ENCODE peak calls at places on chromosome 18, in seven cellular contexts. One of them, this sample, is unnamed.

GRCh38 chr18:10259075-10259474 is 195.4 kb upstream of the APCDD1 start:
- DNase-seq in stimulated activated CD4-positive, alpha-beta T cell treated with anti-CD3 and anti-CD28 coated beads, TNF-alpha, amount 100 ng/mL, for 48 hours: no peak
- DNase-seq in progenitor cell of endocrine pancreas: no peak
- DNase-seq in AG08396: no peak
- DNase-seq in memory B cell: no peak
- DNase-seq in stimulated activated naive B cell treated with anti-CD40 and anti-IgM and Interleukin-4, amounts not matched to agents 10 μg/mL and 1 μg/mL and 100 μg/mL, for 72 hours: no peak
- DNase-seq in activated CD4-positive, alpha-beta T cell treated with anti-CD3 and anti-CD28 coated beads for 24 hours: no peak
- DNase-seq in this sample: no peak

GRCh38 chr18:9960263-9960904 is 46.6 kb downstream of the VAPA start:
- DNase-seq in progenitor cell of endocrine pancreas: no peak
- DNase-seq in stimulated activated naive B cell treated with anti-CD40 and anti-IgM and Interleukin-4, amounts not matched to agents 10 μg/mL and 1 μg/mL and 100 μg/mL, for 72 hours: no peak
- DNase-seq in activated CD4-positive, alpha-beta T cell treated with anti-CD3 and anti-CD28 coated beads for 24 hours: no peak
- DNase-seq in AG08396: no peak
- DNase-seq in memory B cell: no peak
- DNase-seq in stimulated activated CD4-positive, alpha-beta T cell treated with anti-CD3 and anti-CD28 coated beads, TNF-alpha, amount 100 ng/mL, for 48 hours: no peak
- DNase-seq in this sample: no peak

GRCh38 chr18:6775237-6775636 is 45.7 kb downstream of the ARHGAP28 start:
- DNase-seq in stimulated activated naive B cell treated with anti-CD40 and anti-IgM and Interleukin-4, amounts not matched to agents 10 μg/mL and 1 μg/mL and 100 μg/mL, for 72 hours: no peak
- DNase-seq in activated CD4-positive, alpha-beta T cell treated with anti-CD3 and anti-CD28 coated beads for 24 hours: no peak
- DNase-seq in AG08396: no peak
- DNase-seq in progenitor cell of endocrine pancreas: no peak
- DNase-seq in memory B cell: no peak
- DNase-seq in stimulated activated CD4-positive, alpha-beta T cell treated with anti-CD3 and anti-CD28 coated beads, TNF-alpha, amount 100 ng/mL, for 48 hours: no peak
- DNase-seq in this sample: no peak

GRCh38 chr18:48928787-48929186 is 22.0 kb downstream of the SMAD7 start:
- DNase-seq in activated CD4-positive, alpha-beta T cell treated with anti-CD3 and anti-CD28 coated beads for 24 hours: peak
- DNase-seq in AG08396: no peak
- DNase-seq in stimulated activated CD4-positive, alpha-beta T cell treated with anti-CD3 and anti-CD28 coated beads, TNF-alpha, amount 100 ng/mL, for 48 hours: peak
- DNase-seq in stimulated activated naive B cell treated with anti-CD40 and anti-IgM and Interleukin-4, amounts not matched to agents 10 μg/mL and 1 μg/mL and 100 μg/mL, for 72 hours: peak
- DNase-seq in memory B cell: peak
- DNase-seq in progenitor cell of endocrine pancreas: no peak
- DNase-seq in this sample: peak

GRCh38 chr18:21243041-21243431 is 1.0 kb downstream of the GREB1L start:
- DNase-seq in activated CD4-positive, alpha-beta T cell treated with anti-CD3 and anti-CD28 coated beads for 24 hours: no peak
- DNase-seq in memory B cell: no peak
- DNase-seq in progenitor cell of endocrine pancreas: no peak
- DNase-seq in AG08396: no peak
- DNase-seq in stimulated activated CD4-positive, alpha-beta T cell treated with anti-CD3 and anti-CD28 coated beads, TNF-alpha, amount 100 ng/mL, for 48 hours: no peak
- DNase-seq in stimulated activated naive B cell treated with anti-CD40 and anti-IgM and Interleukin-4, amounts not matched to agents 10 μg/mL and 1 μg/mL and 100 μg/mL, for 72 hours: no peak
- DNase-seq in this sample: no peak

GRCh38 chr18:59639821-59640220 is 57.4 kb downstream of the CCBE1 start:
- DNase-seq in AG08396: no peak
- DNase-seq in stimulated activated naive B cell treated with anti-CD40 and anti-IgM and Interleukin-4, amounts not matched to agents 10 μg/mL and 1 μg/mL and 100 μg/mL, for 72 hours: no peak
- DNase-seq in memory B cell: no peak
- DNase-seq in progenitor cell of endocrine pancreas: no peak
- DNase-seq in activated CD4-positive, alpha-beta T cell treated with anti-CD3 and anti-CD28 coated beads for 24 hours: no peak
- DNase-seq in stimulated activated CD4-positive, alpha-beta T cell treated with anti-CD3 and anti-CD28 coated beads, TNF-alpha, amount 100 ng/mL, for 48 hours: no peak
- DNase-seq in this sample: no peak

GRCh38 chr18:12692206-12692605 is 10.3 kb downstream of the CEP76 start:
- DNase-seq in activated CD4-positive, alpha-beta T cell treated with anti-CD3 and anti-CD28 coated beads for 24 hours: no peak
- DNase-seq in memory B cell: no peak
- DNase-seq in AG08396: no peak
- DNase-seq in stimulated activated naive B cell treated with anti-CD40 and anti-IgM and Interleukin-4, amounts not matched to agents 10 μg/mL and 1 μg/mL and 100 μg/mL, for 72 hours: no peak
- DNase-seq in progenitor cell of endocrine pancreas: no peak
- DNase-seq in stimulated activated CD4-positive, alpha-beta T cell treated with anti-CD3 and anti-CD28 coated beads, TNF-alpha, amount 100 ng/mL, for 48 hours: no peak
- DNase-seq in this sample: no peak

GRCh38 chr18:3015203-3015590 is 2.3 kb upstream of the LPIN2 start:
- DNase-seq in stimulated activated naive B cell treated with anti-CD40 and anti-IgM and Interleukin-4, amounts not matched to agents 10 μg/mL and 1 μg/mL and 100 μg/mL, for 72 hours: no peak
- DNase-seq in progenitor cell of endocrine pancreas: no peak
- DNase-seq in AG08396: peak
- DNase-seq in activated CD4-positive, alpha-beta T cell treated with anti-CD3 and anti-CD28 coated beads for 24 hours: no peak
- DNase-seq in stimulated activated CD4-positive, alpha-beta T cell treated with anti-CD3 and anti-CD28 coated beads, TNF-alpha, amount 100 ng/mL, for 48 hours: no peak
- DNase-seq in memory B cell: no peak
- DNase-seq in this sample: no peak

GRCh38 chr18:68803371-68803770 is 5.5 kb downstream of the CCDC102B start:
- DNase-seq in stimulated activated naive B cell treated with anti-CD40 and anti-IgM and Interleukin-4, amounts not matched to agents 10 μg/mL and 1 μg/mL and 100 μg/mL, for 72 hours: no peak
- DNase-seq in progenitor cell of endocrine pancreas: no peak
- DNase-seq in AG08396: peak
- DNase-seq in stimulated activated CD4-positive, alpha-beta T cell treated with anti-CD3 and anti-CD28 coated beads, TNF-alpha, amount 100 ng/mL, for 48 hours: no peak
- DNase-seq in activated CD4-positive, alpha-beta T cell treated with anti-CD3 and anti-CD28 coated beads for 24 hours: no peak
- DNase-seq in memory B cell: no peak
- DNase-seq in this sample: no peak

GRCh38 chr18:64183674-64184073 is 34.8 kb upstream of the LINC00305 start:
- DNase-seq in stimulated activated CD4-positive, alpha-beta T cell treated with anti-CD3 and anti-CD28 coated beads, TNF-alpha, amount 100 ng/mL, for 48 hours: no peak
- DNase-seq in AG08396: no peak
- DNase-seq in stimulated activated naive B cell treated with anti-CD40 and anti-IgM and Interleukin-4, amounts not matched to agents 10 μg/mL and 1 μg/mL and 100 μg/mL, for 72 hours: no peak
- DNase-seq in activated CD4-positive, alpha-beta T cell treated with anti-CD3 and anti-CD28 coated beads for 24 hours: no peak
- DNase-seq in memory B cell: no peak
- DNase-seq in progenitor cell of endocrine pancreas: no peak
- DNase-seq in this sample: no peak

GRCh38 chr18:48993586-48993985 is 42.8 kb upstream of the SMAD7 start:
- DNase-seq in AG08396: peak
- DNase-seq in activated CD4-positive, alpha-beta T cell treated with anti-CD3 and anti-CD28 coated beads for 24 hours: no peak
- DNase-seq in stimulated activated CD4-positive, alpha-beta T cell treated with anti-CD3 and anti-CD28 coated beads, TNF-alpha, amount 100 ng/mL, for 48 hours: no peak
- DNase-seq in progenitor cell of endocrine pancreas: no peak
- DNase-seq in stimulated activated naive B cell treated with anti-CD40 and anti-IgM and Interleukin-4, amounts not matched to agents 10 μg/mL and 1 μg/mL and 100 μg/mL, for 72 hours: no peak
- DNase-seq in memory B cell: no peak
- DNase-seq in this sample: no peak

GRCh38 chr18:67669993-67670671 is 153.6 kb upstream of the DSEL start:
- DNase-seq in activated CD4-positive, alpha-beta T cell treated with anti-CD3 and anti-CD28 coated beads for 24 hours: no peak
- DNase-seq in stimulated activated naive B cell treated with anti-CD40 and anti-IgM and Interleukin-4, amounts not matched to agents 10 μg/mL and 1 μg/mL and 100 μg/mL, for 72 hours: no peak
- DNase-seq in progenitor cell of endocrine pancreas: no peak
- DNase-seq in AG08396: peak
- DNase-seq in memory B cell: no peak
- DNase-seq in stimulated activated CD4-positive, alpha-beta T cell treated with anti-CD3 and anti-CD28 coated beads, TNF-alpha, amount 100 ng/mL, for 48 hours: no peak
- DNase-seq in this sample: no peak

GRCh38 chr18:58354791-58355190 is 274.1 kb downstream of the ALPK2 start:
- DNase-seq in progenitor cell of endocrine pancreas: no peak
- DNase-seq in stimulated activated CD4-positive, alpha-beta T cell treated with anti-CD3 and anti-CD28 coated beads, TNF-alpha, amount 100 ng/mL, for 48 hours: no peak
- DNase-seq in stimulated activated naive B cell treated with anti-CD40 and anti-IgM and Interleukin-4, amounts not matched to agents 10 μg/mL and 1 μg/mL and 100 μg/mL, for 72 hours: no peak
- DNase-seq in memory B cell: no peak
- DNase-seq in AG08396: no peak
- DNase-seq in activated CD4-positive, alpha-beta T cell treated with anti-CD3 and anti-CD28 coated beads for 24 hours: no peak
- DNase-seq in this sample: no peak

GRCh38 chr18:1483386-1483785 is 578.7 kb downstream of the ADCYAP1 start:
- DNase-seq in stimulated activated CD4-positive, alpha-beta T cell treated with anti-CD3 and anti-CD28 coated beads, TNF-alpha, amount 100 ng/mL, for 48 hours: no peak
- DNase-seq in progenitor cell of endocrine pancreas: no peak
- DNase-seq in memory B cell: no peak
- DNase-seq in activated CD4-positive, alpha-beta T cell treated with anti-CD3 and anti-CD28 coated beads for 24 hours: no peak
- DNase-seq in stimulated activated naive B cell treated with anti-CD40 and anti-IgM and Interleukin-4, amounts not matched to agents 10 μg/mL and 1 μg/mL and 100 μg/mL, for 72 hours: no peak
- DNase-seq in AG08396: no peak
- DNase-seq in this sample: no peak

GRCh38 chr18:70195852-70196434 is 9.5 kb downstream of the RTTN start:
- DNase-seq in progenitor cell of endocrine pancreas: no peak
- DNase-seq in stimulated activated naive B cell treated with anti-CD40 and anti-IgM and Interleukin-4, amounts not matched to agents 10 μg/mL and 1 μg/mL and 100 μg/mL, for 72 hours: no peak
- DNase-seq in activated CD4-positive, alpha-beta T cell treated with anti-CD3 and anti-CD28 coated beads for 24 hours: no peak
- DNase-seq in AG08396: peak
- DNase-seq in stimulated activated CD4-positive, alpha-beta T cell treated with anti-CD3 and anti-CD28 coated beads, TNF-alpha, amount 100 ng/mL, for 48 hours: no peak
- DNase-seq in memory B cell: no peak
- DNase-seq in this sample: no peak

GRCh38 chr18:37565138-37565984 is at the start of gene CELF4:
- DNase-seq in activated CD4-positive, alpha-beta T cell treated with anti-CD3 and anti-CD28 coated beads for 24 hours: no peak
- DNase-seq in progenitor cell of endocrine pancreas: no peak
- DNase-seq in stimulated activated CD4-positive, alpha-beta T cell treated with anti-CD3 and anti-CD28 coated beads, TNF-alpha, amount 100 ng/mL, for 48 hours: no peak
- DNase-seq in memory B cell: no peak
- DNase-seq in stimulated activated naive B cell treated with anti-CD40 and anti-IgM and Interleukin-4, amounts not matched to agents 10 μg/mL and 1 μg/mL and 100 μg/mL, for 72 hours: no peak
- DNase-seq in AG08396: peak
- DNase-seq in this sample: no peak

GRCh38 chr18:2417861-2418610 is 153.3 kb downstream of the METTL4 start:
- DNase-seq in activated CD4-positive, alpha-beta T cell treated with anti-CD3 and anti-CD28 coated beads for 24 hours: no peak
- DNase-seq in memory B cell: no peak
- DNase-seq in progenitor cell of endocrine pancreas: no peak
- DNase-seq in stimulated activated naive B cell treated with anti-CD40 and anti-IgM and Interleukin-4, amounts not matched to agents 10 μg/mL and 1 μg/mL and 100 μg/mL, for 72 hours: no peak
- DNase-seq in stimulated activated CD4-positive, alpha-beta T cell treated with anti-CD3 and anti-CD28 coated beads, TNF-alpha, amount 100 ng/mL, for 48 hours: no peak
- DNase-seq in AG08396: no peak
- DNase-seq in this sample: no peak

GRCh38 chr18:12335503-12335902 is 27.5 kb downstream of the TUBB6 start:
- DNase-seq in stimulated activated naive B cell treated with anti-CD40 and anti-IgM and Interleukin-4, amounts not matched to agents 10 μg/mL and 1 μg/mL and 100 μg/mL, for 72 hours: no peak
- DNase-seq in stimulated activated CD4-positive, alpha-beta T cell treated with anti-CD3 and anti-CD28 coated beads, TNF-alpha, amount 100 ng/mL, for 48 hours: no peak
- DNase-seq in AG08396: no peak
- DNase-seq in activated CD4-positive, alpha-beta T cell treated with anti-CD3 and anti-CD28 coated beads for 24 hours: no peak
- DNase-seq in progenitor cell of endocrine pancreas: no peak
- DNase-seq in memory B cell: no peak
- DNase-seq in this sample: no peak

GRCh38 chr18:13629841-13630747 is 96.3 kb downstream of the FAM210A start:
- DNase-seq in progenitor cell of endocrine pancreas: peak
- DNase-seq in activated CD4-positive, alpha-beta T cell treated with anti-CD3 and anti-CD28 coated beads for 24 hours: no peak
- DNase-seq in stimulated activated naive B cell treated with anti-CD40 and anti-IgM and Interleukin-4, amounts not matched to agents 10 μg/mL and 1 μg/mL and 100 μg/mL, for 72 hours: peak
- DNase-seq in AG08396: peak
- DNase-seq in memory B cell: peak
- DNase-seq in stimulated activated CD4-positive, alpha-beta T cell treated with anti-CD3 and anti-CD28 coated beads, TNF-alpha, amount 100 ng/mL, for 48 hours: peak
- DNase-seq in this sample: peak

GRCh38 chr18:35680139-35680551 is 98.6 kb downstream of the GALNT1 start:
- DNase-seq in progenitor cell of endocrine pancreas: no peak
- DNase-seq in stimulated activated CD4-positive, alpha-beta T cell treated with anti-CD3 and anti-CD28 coated beads, TNF-alpha, amount 100 ng/mL, for 48 hours: no peak
- DNase-seq in stimulated activated naive B cell treated with anti-CD40 and anti-IgM and Interleukin-4, amounts not matched to agents 10 μg/mL and 1 μg/mL and 100 μg/mL, for 72 hours: no peak
- DNase-seq in activated CD4-positive, alpha-beta T cell treated with anti-CD3 and anti-CD28 coated beads for 24 hours: no peak
- DNase-seq in memory B cell: no peak
- DNase-seq in AG08396: no peak
- DNase-seq in this sample: no peak